ENCODE peak calls at places on chromosomes 4 and X, in five cellular contexts. V is A549, J is K562, D is SK-N-SH, A is GM12878. B is an unnamed sample.

GRCh38 chrX:149002320-149002719 is 501.9 kb downstream of the AFF2 start:
- DNase-seq in V (no peak), J (no peak), D (no peak), A (no peak), B (no peak)

GRCh38 chrX:39063037-39063436 is 261.8 kb downstream of the MID1IP1 start:
- DNase-seq in V (no peak), J (no peak), D (no peak), A (no peak), B (no peak)

GRCh38 chr4:42649870-42650269 is 7.0 kb downstream of the ATP8A1 start:
- DNase-seq in V (no peak), J (no peak), D (no peak), A (no peak), B (no peak)

GRCh38 chr4:77619408-77619807 is 13.8 kb downstream of the CXCL13 start:
- DNase-seq in V (no peak), J (no peak), D (no peak), A (no peak), B (no peak)

GRCh38 chrX:40736170-40736505 is 796 bp upstream of the MED14 start:
- DNase-seq in V (no peak), J (no peak), D (no peak), A (no peak), B (no peak)

GRCh38 chr4:69563424-69563823 is 67.7 kb upstream of the UGT2B4 start:
- DNase-seq in V (no peak), J (no peak), D (no peak), A (no peak), B (no peak)

GRCh38 chr4:128335541-128335940 is 47.9 kb upstream of the PGRMC2 start:
- DNase-seq in V (no peak), J (no peak), D (no peak), A (no peak), B (no peak)

GRCh38 chrX:133005038-133005437 is 46.6 kb upstream of the HS6ST2 start:
- DNase-seq in V (peak), J (peak), D (peak), A (no peak), B (peak)

GRCh38 chr4:114558446-114559020 is 40.1 kb upstream of the UGT8 start:
- DNase-seq in V (no peak), J (no peak), D (no peak), A (no peak), B (no peak)

DNA sequence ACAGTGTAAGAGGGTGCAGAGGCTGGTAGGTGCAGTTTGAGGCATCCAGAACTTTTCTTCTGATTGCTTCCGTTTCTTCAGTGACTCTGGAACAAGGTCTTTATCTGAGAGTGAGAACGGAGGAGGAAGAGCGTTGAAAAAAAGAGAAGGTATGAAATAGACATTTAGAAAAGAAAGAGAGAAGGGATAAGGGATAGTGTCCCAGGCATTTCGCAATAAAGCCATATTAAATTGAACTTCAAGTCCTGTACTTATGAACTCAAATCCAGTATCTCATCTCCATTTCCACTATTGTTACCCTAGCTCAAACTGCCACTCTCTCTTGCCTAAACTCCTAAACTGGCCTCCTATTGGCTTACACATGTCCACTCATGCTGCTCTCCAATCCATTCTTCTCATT is 36.7 kb downstream of the NPY2R start:
- DNase-seq in V (no peak), J (no peak), D (no peak), A (no peak), B (no peak)
- TF ChIP-seq RCOR1 in V (no peak), J (no peak), D (no peak), A (no peak), B (no peak)

DNA sequence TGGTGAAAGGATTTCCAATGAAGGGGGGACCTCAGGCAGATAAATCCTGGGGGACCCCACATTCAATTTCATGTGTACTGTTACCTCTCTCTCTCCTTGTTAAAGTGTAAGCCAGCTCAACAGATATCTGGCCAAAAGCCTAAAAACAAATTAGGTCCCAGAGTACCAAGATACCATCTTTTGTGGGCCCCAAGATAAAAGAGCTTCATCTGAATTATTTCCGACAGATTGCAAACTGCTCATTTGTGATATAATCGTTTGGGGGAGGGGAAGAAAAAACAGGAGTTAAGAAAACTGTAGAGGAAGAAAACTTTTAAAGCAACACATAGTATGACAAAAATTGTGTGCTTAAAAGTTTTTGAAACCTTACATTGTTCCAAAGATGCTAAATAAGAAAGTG is 33.6 kb downstream of the GRIA3 start:
- DNase-seq in V (no peak), J (peak), D (no peak), A (no peak), B (no peak)
- TF ChIP-seq RCOR1 in V (no peak), J (no peak), D (peak), A (no peak), B (no peak)

GRCh38 chrX:151974336-151975227 is at the start of gene GABRE:
- DNase-seq in V (no peak), J (peak), D (peak), A (no peak), B (no peak)
- TF ChIP-seq RCOR1 in V (no peak), J (no peak), D (no peak), A (no peak), B (no peak)

GRCh38 chr4:112327950-112328349 is 30.8 kb downstream of the ALPK1 start:
- DNase-seq in V (no peak), J (peak), D (peak), A (peak), B (peak)
- TF ChIP-seq RCOR1 in V (no peak), J (no peak), D (no peak), A (no peak), B (no peak)

GRCh38 chr4:147163311-147163710 is 217.6 kb upstream of the TTC29 start:
- DNase-seq in V (no peak), J (no peak), D (no peak), A (no peak), B (no peak)
- TF ChIP-seq RCOR1 in V (no peak), J (no peak), D (no peak), A (no peak), B (no peak)

GRCh38 chr4:7987148-7987989 is 47.7 kb upstream of the AFAP1 start:
- DNase-seq in V (peak), J (peak), D (peak), A (peak), B (peak)
- TF ChIP-seq RCOR1 in V (no peak), J (no peak), D (peak), A (no peak), B (peak)

GRCh38 chrX:70129811-70130210 is 3.4 kb upstream of the IGBP1 start:
- DNase-seq in V (no peak), J (peak), D (no peak), A (no peak), B (peak)
- TF ChIP-seq RCOR1 in V (no peak), J (no peak), D (no peak), A (no peak), B (no peak)

GRCh38 chr4:120769227-120769626 is 153.3 kb downstream of the PRDM5 start:
- DNase-seq in V (no peak), J (no peak), D (no peak), A (no peak), B (peak)
- TF ChIP-seq RCOR1 in V (no peak), J (no peak), D (no peak), A (no peak), B (peak)

GRCh38 chr4:105921301-105921700 is 26.0 kb downstream of the NPNT start:
- DNase-seq in V (no peak), J (no peak), D (no peak), A (no peak), B (no peak)
- TF ChIP-seq RCOR1 in V (no peak), J (no peak), D (no peak), A (no peak), B (no peak)

DNA sequence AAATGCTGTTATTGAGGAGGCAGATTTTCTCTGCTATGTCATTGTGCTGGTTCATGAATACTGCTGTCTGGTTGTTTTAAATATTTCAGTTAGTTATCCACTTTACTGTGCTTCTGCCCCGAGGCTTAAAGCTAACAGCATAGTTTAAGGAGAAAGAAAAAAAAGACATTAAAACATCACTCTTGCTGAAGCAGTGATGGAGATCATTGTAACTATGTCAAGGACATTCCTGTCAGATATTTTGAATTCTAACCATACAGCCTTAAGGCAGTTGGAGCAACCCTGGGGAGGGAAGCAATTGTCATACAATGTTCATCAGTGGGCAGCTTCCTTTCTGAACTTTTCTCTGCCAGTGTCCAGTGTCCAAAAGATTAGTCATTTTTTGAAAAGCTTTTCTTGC is 199.0 kb upstream of the DDX53 start:
- DNase-seq in V (no peak), J (no peak), D (no peak), A (no peak), B (no peak)
- TF ChIP-seq RCOR1 in V (no peak), J (no peak), D (no peak), A (no peak), B (no peak)